ENCODE peak calls at places on chromosome X, in four cellular contexts. One of them, this sample, is unnamed.
A peak's percentile ranks its signal among the peaks of the same experiment; 100 is the strongest.

GRCh38 chrX:31318866-31319265 is 247.0 kb upstream of the FTHL17 start:
- DNase-seq in stomach: no peak
- DNase-seq in left ventricle myocardium inferior: no peak
- DNase-seq in endothelial cell of umbilical vein: no peak
- DNase-seq in this sample: no peak

GRCh38 chrX:96436105-96436504 is 248.5 kb upstream of the DIAPH2 start:
- DNase-seq in stomach: no peak
- DNase-seq in left ventricle myocardium inferior: no peak
- DNase-seq in endothelial cell of umbilical vein: peak; percentile 85
- DNase-seq in this sample: no peak

GRCh38 chrX:11416600-11416999 is 123.4 kb downstream of the AMELX start:
- DNase-seq in stomach: no peak
- DNase-seq in left ventricle myocardium inferior: no peak
- DNase-seq in endothelial cell of umbilical vein: peak; percentile 20
- DNase-seq in this sample: no peak

GRCh38 chrX:107563851-107564250 is 64.5 kb upstream of the PRPS1 start:
- DNase-seq in stomach: no peak
- DNase-seq in left ventricle myocardium inferior: no peak
- DNase-seq in endothelial cell of umbilical vein: no peak
- DNase-seq in this sample: no peak

GRCh38 chrX:68807818-68808217 is 21.0 kb upstream of the EFNB1 start:
- DNase-seq in stomach: no peak
- DNase-seq in left ventricle myocardium inferior: no peak
- DNase-seq in endothelial cell of umbilical vein: peak; percentile 35
- DNase-seq in this sample: no peak

GRCh38 chrX:12974217-12974796 is 603 bp upstream of the TMSB4X start:
- DNase-seq in stomach: peak; percentile 69
- DNase-seq in left ventricle myocardium inferior: peak; percentile 65
- DNase-seq in endothelial cell of umbilical vein: peak; percentile 58
- DNase-seq in this sample: peak; percentile 58

GRCh38 chrX:47078129-47079043 is at the start of gene RGN:
- DNase-seq in stomach: peak; percentile 28
- DNase-seq in left ventricle myocardium inferior: peak; percentile 26
- DNase-seq in endothelial cell of umbilical vein: no peak
- DNase-seq in this sample: peak; percentile 48

GRCh38 chrX:72663737-72664136 is 50.4 kb downstream of the PHKA1 start:
- DNase-seq in stomach: no peak
- DNase-seq in left ventricle myocardium inferior: no peak
- DNase-seq in endothelial cell of umbilical vein: no peak
- DNase-seq in this sample: no peak

GRCh38 chrX:54446084-54446483 is 5.9 kb downstream of the TSR2 start:
- DNase-seq in stomach: no peak
- DNase-seq in left ventricle myocardium inferior: no peak
- DNase-seq in endothelial cell of umbilical vein: no peak
- DNase-seq in this sample: no peak

GRCh38 chrX:100648601-100649417 is 4.8 kb downstream of the SRPX2 start:
- DNase-seq in stomach: no peak
- DNase-seq in left ventricle myocardium inferior: peak; percentile 20
- DNase-seq in endothelial cell of umbilical vein: peak; percentile 58
- DNase-seq in this sample: no peak

GRCh38 chrX:100649550-100650356 is 5.8 kb downstream of the SRPX2 start:
- DNase-seq in stomach: no peak
- DNase-seq in left ventricle myocardium inferior: peak; percentile 60
- DNase-seq in endothelial cell of umbilical vein: peak; percentile 93
- DNase-seq in this sample: peak; percentile 11

GRCh38 chrX:100645106-100645505 is 1.1 kb downstream of the SRPX2 start:
- DNase-seq in stomach: no peak
- DNase-seq in left ventricle myocardium inferior: no peak
- DNase-seq in endothelial cell of umbilical vein: peak; percentile 17
- DNase-seq in this sample: no peak

GRCh38 chrX:100647739-100648138 is 3.7 kb downstream of the SRPX2 start:
- DNase-seq in stomach: no peak
- DNase-seq in left ventricle myocardium inferior: no peak
- DNase-seq in endothelial cell of umbilical vein: peak; percentile 21
- DNase-seq in this sample: no peak

DNA sequence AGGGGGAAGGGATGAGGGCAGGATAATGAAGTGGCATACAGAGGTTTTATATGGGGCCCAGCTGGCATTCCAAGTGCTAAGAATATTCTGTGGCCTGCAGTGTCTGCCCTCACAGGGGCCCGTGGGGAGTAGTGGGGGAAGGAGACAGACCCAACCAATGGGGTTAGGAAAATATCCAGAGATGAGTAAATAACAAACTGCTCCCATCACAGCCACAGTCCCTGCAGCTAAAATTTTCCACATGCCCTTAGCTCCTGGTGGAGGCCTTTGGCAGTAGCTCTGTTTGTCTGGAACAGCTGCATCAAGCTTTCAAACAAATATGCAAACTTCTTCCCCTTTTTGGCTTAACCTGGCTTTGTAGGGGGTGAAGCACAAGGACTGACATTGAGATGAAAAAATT is 3.1 kb downstream of the SRPX2 start:
- DNase-seq in stomach: no peak
- DNase-seq in left ventricle myocardium inferior: no peak
- DNase-seq in endothelial cell of umbilical vein: peak; percentile 41
- DNase-seq in this sample: no peak
- TF ChIP-seq CTCF in stomach: no peak
- TF ChIP-seq CTCF in left ventricle myocardium inferior: no peak
- TF ChIP-seq CTCF in endothelial cell of umbilical vein: no peak
- TF ChIP-seq CTCF in this sample: no peak

GRCh38 chrX:123742440-123742839 is 9.6 kb upstream of the THOC2 start:
- DNase-seq in stomach: no peak
- DNase-seq in left ventricle myocardium inferior: no peak
- DNase-seq in endothelial cell of umbilical vein: no peak
- DNase-seq in this sample: no peak

GRCh38 chrX:123743312-123743711 is 10.5 kb upstream of the THOC2 start:
- DNase-seq in stomach: no peak
- DNase-seq in left ventricle myocardium inferior: no peak
- DNase-seq in endothelial cell of umbilical vein: no peak
- DNase-seq in this sample: no peak

GRCh38 chrX:123739474-123739873 is 6.6 kb upstream of the THOC2 start:
- DNase-seq in stomach: no peak
- DNase-seq in left ventricle myocardium inferior: no peak
- DNase-seq in endothelial cell of umbilical vein: no peak
- DNase-seq in this sample: no peak

GRCh38 chrX:123738378-123738955 is 5.6 kb upstream of the THOC2 start:
- DNase-seq in stomach: no peak
- DNase-seq in left ventricle myocardium inferior: no peak
- DNase-seq in endothelial cell of umbilical vein: no peak
- DNase-seq in this sample: no peak

GRCh38 chrX:123740006-123740405 is 7.2 kb upstream of the THOC2 start:
- DNase-seq in stomach: no peak
- DNase-seq in left ventricle myocardium inferior: no peak
- DNase-seq in endothelial cell of umbilical vein: no peak
- DNase-seq in this sample: no peak
- H3K27me3 ChIP-seq in stomach: no peaks in the 10 kb centered on the region
- H3K27me3 ChIP-seq in left ventricle myocardium inferior: no peaks in the 10 kb centered on the region
- H3K27me3 ChIP-seq in endothelial cell of umbilical vein: peaks cover 5% of the 10 kb centered on the region
- H3K27me3 ChIP-seq in this sample: no peaks in the 10 kb centered on the region

DNA sequence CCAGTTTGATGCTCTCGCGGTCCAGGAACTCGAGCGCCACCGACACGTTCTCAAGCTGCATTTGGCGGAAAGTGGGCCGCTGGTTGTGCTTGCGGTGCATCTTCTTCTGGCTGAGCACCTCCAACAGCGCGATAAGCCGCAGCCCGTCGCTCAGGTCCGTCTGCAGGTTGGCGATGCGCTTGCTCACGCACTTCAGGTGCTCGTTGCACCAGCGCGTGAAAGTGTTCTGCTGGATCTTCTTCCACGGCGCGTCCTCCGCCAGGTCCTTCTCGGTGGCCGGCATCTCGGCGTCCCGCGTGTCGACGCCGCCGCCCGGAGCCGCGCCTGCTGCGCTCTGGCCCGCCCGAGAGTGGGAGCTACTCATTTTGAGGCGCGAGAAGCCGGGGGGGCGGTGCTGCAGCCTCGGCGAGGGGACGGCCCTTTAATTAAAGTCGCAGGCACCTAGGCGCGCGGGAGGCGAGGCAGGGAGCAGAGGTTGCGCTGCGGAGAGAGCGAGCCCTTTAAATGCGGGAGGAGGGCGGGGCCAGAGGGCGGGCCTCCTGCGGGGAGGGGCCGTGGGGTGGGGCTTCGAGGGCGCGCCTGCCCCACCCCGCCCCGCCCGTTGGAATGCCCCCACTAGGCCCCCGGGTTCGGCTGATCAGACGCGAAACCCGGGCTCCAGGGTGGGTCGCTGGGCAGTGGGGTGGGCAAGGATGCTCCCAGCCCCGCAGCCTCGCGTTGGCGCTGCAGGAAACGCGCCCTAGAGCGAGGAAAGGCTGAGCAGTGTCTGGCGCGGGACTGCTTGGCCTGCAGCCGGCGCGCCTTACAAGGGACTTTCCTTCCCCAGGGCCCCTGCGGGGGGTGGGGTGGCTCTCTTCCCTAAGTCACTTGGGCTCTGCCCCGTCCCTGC is 3.3 kb downstream of the FLNA start:
- DNase-seq in stomach: peak; percentile 91
- DNase-seq in left ventricle myocardium inferior: peak; percentile 95
- DNase-seq in endothelial cell of umbilical vein: peak; percentile 91
- DNase-seq in this sample: peak; percentile 87
- TF ChIP-seq CTCF in stomach: no peak
- TF ChIP-seq CTCF in left ventricle myocardium inferior: no peak
- TF ChIP-seq CTCF in endothelial cell of umbilical vein: no peak
- TF ChIP-seq CTCF in this sample: no peak

DNA sequence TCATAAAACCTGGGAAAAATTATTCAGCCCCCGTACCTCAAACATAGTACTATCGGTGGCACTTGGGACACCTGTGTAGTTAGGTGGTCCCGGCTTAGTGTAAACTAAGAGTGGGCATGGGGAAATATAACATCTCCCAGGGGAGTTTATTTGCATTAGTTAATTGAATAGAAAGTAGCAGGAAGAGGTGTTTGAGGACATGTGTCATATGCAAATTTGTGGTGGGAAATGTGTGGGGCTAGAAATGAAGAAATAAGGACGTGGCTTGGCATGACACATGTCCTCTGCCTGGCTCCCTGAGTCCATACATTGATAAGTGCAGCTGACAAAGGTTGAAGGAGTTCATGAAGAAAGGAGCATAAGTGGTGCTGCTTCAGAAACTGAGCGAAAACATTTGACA is 483.6 kb downstream of the SH2D1A start:
- DNase-seq in stomach: no peak
- DNase-seq in left ventricle myocardium inferior: no peak
- DNase-seq in endothelial cell of umbilical vein: no peak
- DNase-seq in this sample: no peak
- H3K27me3 ChIP-seq in stomach: no peaks in the 10 kb centered on the region
- H3K27me3 ChIP-seq in left ventricle myocardium inferior: no peaks in the 10 kb centered on the region
- H3K27me3 ChIP-seq in endothelial cell of umbilical vein: no peaks in the 10 kb centered on the region
- H3K27me3 ChIP-seq in this sample: no peaks in the 10 kb centered on the region

GRCh38 chrX:134294548-134294947 is 57.6 kb downstream of the CCDC160 start:
- DNase-seq in stomach: no peak
- DNase-seq in left ventricle myocardium inferior: no peak
- DNase-seq in endothelial cell of umbilical vein: peak; percentile 1
- DNase-seq in this sample: no peak
- TF ChIP-seq CTCF in stomach: no peak
- TF ChIP-seq CTCF in left ventricle myocardium inferior: no peak
- TF ChIP-seq CTCF in endothelial cell of umbilical vein: no peak
- TF ChIP-seq CTCF in this sample: no peak

GRCh38 chrX:23333842-23334535 is 660 bp upstream of the PTCHD1 start:
- DNase-seq in stomach: no peak
- DNase-seq in left ventricle myocardium inferior: no peak
- DNase-seq in endothelial cell of umbilical vein: no peak
- DNase-seq in this sample: no peak

GRCh38 chrX:23332888-23333821 is 1.5 kb upstream of the PTCHD1 start:
- DNase-seq in stomach: no peak
- DNase-seq in left ventricle myocardium inferior: no peak
- DNase-seq in endothelial cell of umbilical vein: no peak
- DNase-seq in this sample: no peak

GRCh38 chrX:23332101-23332887 is 2.4 kb upstream of the PTCHD1 start:
- DNase-seq in stomach: no peak
- DNase-seq in left ventricle myocardium inferior: no peak
- DNase-seq in endothelial cell of umbilical vein: no peak
- DNase-seq in this sample: no peak

GRCh38 chrX:23334536-23334870 is at the start of gene PTCHD1:
- DNase-seq in stomach: no peak
- DNase-seq in left ventricle myocardium inferior: no peak
- DNase-seq in endothelial cell of umbilical vein: no peak
- DNase-seq in this sample: no peak

GRCh38 chrX:23334871-23335599 is 386 bp downstream of the PTCHD1 start:
- DNase-seq in stomach: no peak
- DNase-seq in left ventricle myocardium inferior: no peak
- DNase-seq in endothelial cell of umbilical vein: no peak
- DNase-seq in this sample: no peak
- H3K27me3 ChIP-seq in stomach: peaks cover 54% of the 10 kb centered on the region
- H3K27me3 ChIP-seq in left ventricle myocardium inferior: peaks cover 77% of the 10 kb centered on the region
- H3K27me3 ChIP-seq in endothelial cell of umbilical vein: peaks cover 51% of the 10 kb centered on the region
- H3K27me3 ChIP-seq in this sample: peaks cover 42% of the 10 kb centered on the region

DNA sequence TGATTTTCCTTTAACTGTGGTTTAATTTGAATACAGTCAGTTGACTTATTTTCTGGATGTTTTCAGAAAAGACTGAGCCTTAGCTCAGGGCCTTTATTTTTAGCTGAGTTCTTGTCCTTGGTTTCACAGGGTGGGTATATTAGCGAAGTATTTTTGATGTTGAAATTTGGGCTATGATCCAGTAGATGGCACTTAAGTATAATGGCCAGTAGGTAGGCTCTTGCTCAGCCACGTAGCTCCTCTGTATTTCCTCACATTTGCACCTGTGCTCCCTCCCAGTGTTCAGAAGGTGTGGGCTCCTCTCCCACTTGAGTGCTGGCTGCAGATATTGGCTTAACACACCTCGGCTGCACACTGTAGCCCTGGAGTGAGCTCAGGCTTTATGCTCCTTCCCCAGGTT is 549.9 kb upstream of the AMOT start:
- DNase-seq in stomach: no peak
- DNase-seq in left ventricle myocardium inferior: no peak
- DNase-seq in endothelial cell of umbilical vein: no peak
- DNase-seq in this sample: no peak
- TF ChIP-seq CTCF in stomach: no peak
- TF ChIP-seq CTCF in left ventricle myocardium inferior: no peak
- TF ChIP-seq CTCF in endothelial cell of umbilical vein: no peak
- TF ChIP-seq CTCF in this sample: no peak

GRCh38 chrX:16061296-16061695 is 62.1 kb upstream of the GRPR start:
- DNase-seq in stomach: no peak
- DNase-seq in left ventricle myocardium inferior: no peak
- DNase-seq in endothelial cell of umbilical vein: no peak
- DNase-seq in this sample: no peak

DNA sequence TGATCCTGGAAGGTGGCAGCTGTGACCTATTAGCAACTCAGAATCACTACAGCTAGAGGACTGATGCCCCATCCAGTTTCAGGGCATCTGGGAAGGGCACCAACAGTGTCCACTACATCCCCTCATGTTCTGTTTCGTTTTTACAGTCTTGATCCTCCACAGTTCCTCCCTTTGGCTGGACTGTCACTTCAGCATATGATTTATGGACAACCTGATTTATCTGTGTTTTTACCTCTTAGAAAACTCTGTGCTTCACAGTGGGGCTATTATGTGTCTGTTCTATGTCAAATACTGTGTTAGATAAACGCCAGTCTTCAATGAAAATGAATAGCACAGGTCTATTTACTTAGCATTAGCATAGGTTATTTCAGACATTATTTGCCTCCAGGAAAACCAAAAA is 63.1 kb upstream of the GRPR start:
- DNase-seq in stomach: no peak
- DNase-seq in left ventricle myocardium inferior: no peak
- DNase-seq in endothelial cell of umbilical vein: no peak
- DNase-seq in this sample: no peak
- H3K27me3 ChIP-seq in stomach: no peaks in the 10 kb centered on the region
- H3K27me3 ChIP-seq in left ventricle myocardium inferior: no peaks in the 10 kb centered on the region
- H3K27me3 ChIP-seq in endothelial cell of umbilical vein: no peaks in the 10 kb centered on the region
- H3K27me3 ChIP-seq in this sample: no peaks in the 10 kb centered on the region

This sample was measured in pancreas.